ENCODE peak calls at places on chromosome 19, in six cellular contexts. One of them, this sample, is unnamed.

GRCh38 chr19:30792561-30793505 is 420.6 kb downstream of the ZNF536 start:
- DNase-seq in CD8-positive, alpha-beta memory T cell: no peak
- DNase-seq in endodermal cell: peak; percentile 19
- DNase-seq in aorta: no peak
- DNase-seq in cardiac muscle cell: no peak
- DNase-seq in Peyer's patch: no peak
- DNase-seq in this sample: no peak

GRCh38 chr19:4208385-4209094 is 20.8 kb upstream of the EBI3 start:
- DNase-seq in CD8-positive, alpha-beta memory T cell: no peak
- DNase-seq in endodermal cell: peak; percentile 78
- DNase-seq in aorta: no peak
- DNase-seq in cardiac muscle cell: peak; percentile 20
- DNase-seq in Peyer's patch: peak; percentile 54
- DNase-seq in this sample: peak; percentile 59

GRCh38 chr19:1270854-1271527 is 1.9 kb downstream of the CIRBP start:
- DNase-seq in CD8-positive, alpha-beta memory T cell: no peak
- DNase-seq in endodermal cell: no peak
- DNase-seq in aorta: no peak
- DNase-seq in cardiac muscle cell: no peak
- DNase-seq in Peyer's patch: no peak
- DNase-seq in this sample: no peak

GRCh38 chr19:38020331-38020730 is 113.3 kb downstream of the SIPA1L3 start:
- DNase-seq in CD8-positive, alpha-beta memory T cell: no peak
- DNase-seq in endodermal cell: no peak
- DNase-seq in aorta: no peak
- DNase-seq in cardiac muscle cell: no peak
- DNase-seq in Peyer's patch: no peak
- DNase-seq in this sample: no peak

GRCh38 chr19:7482584-7483439 is 6.0 kb downstream of the PEX11G start:
- DNase-seq in CD8-positive, alpha-beta memory T cell: no peak
- DNase-seq in endodermal cell: peak; percentile 97
- DNase-seq in aorta: no peak
- DNase-seq in cardiac muscle cell: peak; percentile 38
- DNase-seq in Peyer's patch: peak; percentile 68
- DNase-seq in this sample: peak; percentile 32

GRCh38 chr19:1019980-1020867 is 699 bp downstream of the TMEM259 start:
- DNase-seq in CD8-positive, alpha-beta memory T cell: no peak
- DNase-seq in endodermal cell: no peak
- DNase-seq in aorta: no peak
- DNase-seq in cardiac muscle cell: no peak
- DNase-seq in Peyer's patch: peak; percentile 65
- DNase-seq in this sample: no peak

GRCh38 chr19:53881482-53882390 is at the start of gene PRKCG:
- DNase-seq in CD8-positive, alpha-beta memory T cell: peak; percentile 69
- DNase-seq in endodermal cell: peak; percentile 85
- DNase-seq in aorta: peak; percentile 81
- DNase-seq in cardiac muscle cell: no peak
- DNase-seq in Peyer's patch: peak; percentile 70
- DNase-seq in this sample: peak; percentile 76

GRCh38 chr19:16324384-16325160 is at the start of gene KLF2:
- DNase-seq in CD8-positive, alpha-beta memory T cell: peak; percentile 93
- DNase-seq in endodermal cell: peak; percentile 89
- DNase-seq in aorta: peak; percentile 99
- DNase-seq in cardiac muscle cell: peak; percentile 96
- DNase-seq in Peyer's patch: peak; percentile 94
- DNase-seq in this sample: peak; percentile 94

GRCh38 chr19:459724-460511 is 915 bp downstream of the SHC2 start:
- DNase-seq in CD8-positive, alpha-beta memory T cell: no peak
- DNase-seq in endodermal cell: peak; percentile 90
- DNase-seq in aorta: peak; percentile 86
- DNase-seq in cardiac muscle cell: peak; percentile 30
- DNase-seq in Peyer's patch: peak; percentile 56
- DNase-seq in this sample: peak; percentile 75

GRCh38 chr19:53959176-53959757 is 3.5 kb upstream of the CACNG8 start:
- DNase-seq in CD8-positive, alpha-beta memory T cell: no peak
- DNase-seq in endodermal cell: peak; percentile 60
- DNase-seq in aorta: no peak
- DNase-seq in cardiac muscle cell: peak; percentile 25
- DNase-seq in Peyer's patch: no peak
- DNase-seq in this sample: no peak

GRCh38 chr19:35557539-35558399 is 5.7 kb downstream of the ATP4A start:
- DNase-seq in CD8-positive, alpha-beta memory T cell: peak; percentile 51
- DNase-seq in endodermal cell: peak; percentile 100
- DNase-seq in aorta: peak; percentile 84
- DNase-seq in cardiac muscle cell: peak; percentile 63
- DNase-seq in Peyer's patch: peak; percentile 61
- DNase-seq in this sample: peak; percentile 76

GRCh38 chr19:16605552-16605951 is 22.5 kb downstream of the MED26 start:
- DNase-seq in CD8-positive, alpha-beta memory T cell: no peak
- DNase-seq in endodermal cell: no peak
- DNase-seq in aorta: no peak
- DNase-seq in cardiac muscle cell: no peak
- DNase-seq in Peyer's patch: no peak
- DNase-seq in this sample: peak; percentile 84

GRCh38 chr19:35742121-35742724 is at the start of gene IGFLR1:
- DNase-seq in CD8-positive, alpha-beta memory T cell: peak; percentile 49
- DNase-seq in endodermal cell: no peak
- DNase-seq in aorta: no peak
- DNase-seq in cardiac muscle cell: no peak
- DNase-seq in Peyer's patch: peak; percentile 83
- DNase-seq in this sample: no peak

GRCh38 chr19:3027292-3027691 is 1.8 kb downstream of the TLE2 start:
- DNase-seq in CD8-positive, alpha-beta memory T cell: no peak
- DNase-seq in endodermal cell: no peak
- DNase-seq in aorta: no peak
- DNase-seq in cardiac muscle cell: no peak
- DNase-seq in Peyer's patch: no peak
- DNase-seq in this sample: no peak

GRCh38 chr19:3024509-3024869 is 4.6 kb downstream of the TLE2 start:
- DNase-seq in CD8-positive, alpha-beta memory T cell: no peak
- DNase-seq in endodermal cell: no peak
- DNase-seq in aorta: no peak
- DNase-seq in cardiac muscle cell: no peak
- DNase-seq in Peyer's patch: no peak
- DNase-seq in this sample: no peak

GRCh38 chr19:3026768-3027167 is 2.3 kb downstream of the TLE2 start:
- DNase-seq in CD8-positive, alpha-beta memory T cell: no peak
- DNase-seq in endodermal cell: no peak
- DNase-seq in aorta: no peak
- DNase-seq in cardiac muscle cell: no peak
- DNase-seq in Peyer's patch: no peak
- DNase-seq in this sample: no peak

GRCh38 chr19:3025516-3025890 is 3.6 kb downstream of the TLE2 start:
- DNase-seq in CD8-positive, alpha-beta memory T cell: no peak
- DNase-seq in endodermal cell: no peak
- DNase-seq in aorta: no peak
- DNase-seq in cardiac muscle cell: no peak
- DNase-seq in Peyer's patch: no peak
- DNase-seq in this sample: no peak

GRCh38 chr19:3024870-3025515 is 4.1 kb downstream of the TLE2 start:
- DNase-seq in CD8-positive, alpha-beta memory T cell: no peak
- DNase-seq in endodermal cell: peak; percentile 83
- DNase-seq in aorta: no peak
- DNase-seq in cardiac muscle cell: no peak
- DNase-seq in Peyer's patch: no peak
- DNase-seq in this sample: no peak
- H3K4me3 ChIP-seq in CD8-positive, alpha-beta memory T cell: no peak overlapping the region
- H3K4me3 ChIP-seq in endodermal cell: peak overlapping the region; percentile 76
- H3K4me3 ChIP-seq in aorta: no peak overlapping the region
- H3K4me3 ChIP-seq in cardiac muscle cell: no peak overlapping the region
- H3K4me3 ChIP-seq in Peyer's patch: no peak overlapping the region
- H3K4me3 ChIP-seq in this sample: no peak overlapping the region

GRCh38 chr19:40217921-40218890 is at the start of gene TTC9B:
- DNase-seq in CD8-positive, alpha-beta memory T cell: peak; percentile 24
- DNase-seq in endodermal cell: peak; percentile 89
- DNase-seq in aorta: no peak
- DNase-seq in cardiac muscle cell: no peak
- DNase-seq in Peyer's patch: no peak
- DNase-seq in this sample: no peak

GRCh38 chr19:40220674-40221073 is 2.5 kb upstream of the TTC9B start:
- DNase-seq in CD8-positive, alpha-beta memory T cell: no peak
- DNase-seq in endodermal cell: no peak
- DNase-seq in aorta: no peak
- DNase-seq in cardiac muscle cell: no peak
- DNase-seq in Peyer's patch: no peak
- DNase-seq in this sample: no peak

GRCh38 chr19:40221858-40222619 is 3.9 kb upstream of the TTC9B start:
- DNase-seq in CD8-positive, alpha-beta memory T cell: peak; percentile 68
- DNase-seq in endodermal cell: peak; percentile 94
- DNase-seq in aorta: peak; percentile 89
- DNase-seq in cardiac muscle cell: peak; percentile 93
- DNase-seq in Peyer's patch: peak; percentile 90
- DNase-seq in this sample: peak; percentile 98

GRCh38 chr19:40217027-40217810 is 965 bp downstream of the TTC9B start:
- DNase-seq in CD8-positive, alpha-beta memory T cell: no peak
- DNase-seq in endodermal cell: peak; percentile 92
- DNase-seq in aorta: no peak
- DNase-seq in cardiac muscle cell: no peak
- DNase-seq in Peyer's patch: peak; percentile 79
- DNase-seq in this sample: no peak

GRCh38 chr19:40219721-40220276 is 1.6 kb upstream of the TTC9B start:
- DNase-seq in CD8-positive, alpha-beta memory T cell: no peak
- DNase-seq in endodermal cell: no peak
- DNase-seq in aorta: no peak
- DNase-seq in cardiac muscle cell: peak; percentile 69
- DNase-seq in Peyer's patch: peak; percentile 67
- DNase-seq in this sample: peak; percentile 57
- H3K27me3 ChIP-seq in CD8-positive, alpha-beta memory T cell: peaks cover 36% of the 10 kb centered on the region
- H3K27me3 ChIP-seq in endodermal cell: peaks cover 52% of the 10 kb centered on the region
- H3K27me3 ChIP-seq in aorta: no peaks in the 10 kb centered on the region
- H3K27me3 ChIP-seq in cardiac muscle cell: peaks cover 73% of the 10 kb centered on the region
- H3K27me3 ChIP-seq in Peyer's patch: peaks cover 18% of the 10 kb centered on the region
- H3K27me3 ChIP-seq in this sample: peaks cover 3% of the 10 kb centered on the region

GRCh38 chr19:48468806-48469055 is 438 bp upstream of the CYTH2 start:
- DNase-seq in CD8-positive, alpha-beta memory T cell: no peak
- DNase-seq in endodermal cell: no peak
- DNase-seq in aorta: no peak
- DNase-seq in cardiac muscle cell: no peak
- DNase-seq in Peyer's patch: peak; percentile 100
- DNase-seq in this sample: peak; percentile 99
- H3K4me3 ChIP-seq in CD8-positive, alpha-beta memory T cell: peak overlapping the region; percentile 42
- H3K4me3 ChIP-seq in endodermal cell: peak overlapping the region; percentile 75
- H3K4me3 ChIP-seq in aorta: no peak overlapping the region
- H3K4me3 ChIP-seq in cardiac muscle cell: peak overlapping the region; percentile 11
- H3K4me3 ChIP-seq in Peyer's patch: peak overlapping the region; percentile 35
- H3K4me3 ChIP-seq in this sample: peak overlapping the region; percentile 55

GRCh38 chr19:12749938-12750521 is 1.6 kb upstream of the BEST2 start:
- DNase-seq in CD8-positive, alpha-beta memory T cell: no peak
- DNase-seq in endodermal cell: no peak
- DNase-seq in aorta: no peak
- DNase-seq in cardiac muscle cell: peak; percentile 40
- DNase-seq in Peyer's patch: peak; percentile 69
- DNase-seq in this sample: peak; percentile 71
- H3K27me3 ChIP-seq in CD8-positive, alpha-beta memory T cell: no peaks in the 10 kb centered on the region
- H3K27me3 ChIP-seq in endodermal cell: peaks cover 43% of the 10 kb centered on the region
- H3K27me3 ChIP-seq in aorta: no peaks in the 10 kb centered on the region
- H3K27me3 ChIP-seq in cardiac muscle cell: peaks cover 52% of the 10 kb centered on the region
- H3K27me3 ChIP-seq in Peyer's patch: no peaks in the 10 kb centered on the region
- H3K27me3 ChIP-seq in this sample: peaks cover 20% of the 10 kb centered on the region

DNA sequence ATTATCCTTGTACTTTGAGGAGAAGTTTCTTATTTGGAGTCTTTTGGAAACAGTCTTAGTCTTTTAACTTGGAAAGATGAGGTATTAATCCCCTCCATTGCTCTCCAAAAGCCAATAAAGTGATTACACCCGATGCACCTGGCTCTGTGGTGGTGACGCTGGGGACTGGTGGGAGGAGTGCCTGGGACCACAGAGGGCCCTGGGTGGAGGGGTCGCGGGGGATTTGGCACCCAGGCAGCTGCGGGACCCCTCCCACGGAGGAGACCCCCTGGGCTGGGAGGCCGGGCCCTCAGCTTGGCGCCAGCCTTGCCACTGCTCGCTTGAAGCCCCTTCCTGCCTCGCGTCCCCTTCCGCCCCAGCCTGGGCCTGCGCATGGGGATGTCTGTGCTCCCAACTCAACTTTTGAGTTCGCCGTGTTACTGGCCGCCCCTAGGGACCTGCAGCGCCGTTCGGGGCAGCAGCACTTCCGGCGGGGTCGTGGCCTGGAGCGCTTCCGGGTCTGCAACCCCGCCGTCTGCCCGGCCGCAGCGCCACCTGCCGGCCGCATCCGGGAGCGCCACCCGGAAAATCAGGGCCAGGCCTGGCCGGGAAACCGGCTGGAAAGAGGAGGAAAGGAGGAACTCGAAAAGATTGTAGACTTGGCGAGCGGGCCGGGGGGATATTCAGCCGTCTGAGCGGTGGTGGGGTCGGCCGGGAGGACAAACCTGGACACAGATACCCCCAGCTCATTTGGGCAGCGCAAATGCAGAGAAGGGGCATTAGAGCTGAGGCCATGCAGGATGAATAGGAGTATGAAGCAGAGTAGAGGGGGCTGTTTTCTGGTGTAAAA is 8.4 kb downstream of the PEAK3 start:
- DNase-seq in CD8-positive, alpha-beta memory T cell: peak; percentile 79
- DNase-seq in endodermal cell: peak; percentile 97
- DNase-seq in aorta: peak; percentile 93
- DNase-seq in cardiac muscle cell: peak; percentile 86
- DNase-seq in Peyer's patch: peak; percentile 92
- DNase-seq in this sample: peak; percentile 82
- H3K4me3 ChIP-seq in CD8-positive, alpha-beta memory T cell: peak overlapping the region; percentile 51
- H3K4me3 ChIP-seq in endodermal cell: peak overlapping the region; percentile 64
- H3K4me3 ChIP-seq in aorta: no peak overlapping the region
- H3K4me3 ChIP-seq in cardiac muscle cell: peak overlapping the region; percentile 18
- H3K4me3 ChIP-seq in Peyer's patch: peak overlapping the region; percentile 93
- H3K4me3 ChIP-seq in this sample: no peak overlapping the region

GRCh38 chr19:5220361-5220760 is 120.3 kb downstream of the PTPRS start:
- DNase-seq in CD8-positive, alpha-beta memory T cell: no peak
- DNase-seq in endodermal cell: no peak
- DNase-seq in aorta: no peak
- DNase-seq in cardiac muscle cell: no peak
- DNase-seq in Peyer's patch: no peak
- DNase-seq in this sample: no peak

GRCh38 chr19:5220866-5221265 is 119.7 kb downstream of the PTPRS start:
- DNase-seq in CD8-positive, alpha-beta memory T cell: no peak
- DNase-seq in endodermal cell: no peak
- DNase-seq in aorta: no peak
- DNase-seq in cardiac muscle cell: no peak
- DNase-seq in Peyer's patch: no peak
- DNase-seq in this sample: no peak

GRCh38 chr19:5224480-5224879 is 116.1 kb downstream of the PTPRS start:
- DNase-seq in CD8-positive, alpha-beta memory T cell: no peak
- DNase-seq in endodermal cell: no peak
- DNase-seq in aorta: no peak
- DNase-seq in cardiac muscle cell: no peak
- DNase-seq in Peyer's patch: no peak
- DNase-seq in this sample: no peak

GRCh38 chr19:5222178-5222577 is 118.4 kb downstream of the PTPRS start:
- DNase-seq in CD8-positive, alpha-beta memory T cell: no peak
- DNase-seq in endodermal cell: no peak
- DNase-seq in aorta: no peak
- DNase-seq in cardiac muscle cell: no peak
- DNase-seq in Peyer's patch: no peak
- DNase-seq in this sample: no peak

GRCh38 chr19:5222821-5223321 is 117.7 kb downstream of the PTPRS start:
- DNase-seq in CD8-positive, alpha-beta memory T cell: no peak
- DNase-seq in endodermal cell: no peak
- DNase-seq in aorta: no peak
- DNase-seq in cardiac muscle cell: no peak
- DNase-seq in Peyer's patch: no peak
- DNase-seq in this sample: no peak
- H3K27me3 ChIP-seq in CD8-positive, alpha-beta memory T cell: no peaks in the 10 kb centered on the region
- H3K27me3 ChIP-seq in endodermal cell: no peaks in the 10 kb centered on the region
- H3K27me3 ChIP-seq in aorta: no peaks in the 10 kb centered on the region
- H3K27me3 ChIP-seq in cardiac muscle cell: no peaks in the 10 kb centered on the region
- H3K27me3 ChIP-seq in Peyer's patch: no peaks in the 10 kb centered on the region
- H3K27me3 ChIP-seq in this sample: no peaks in the 10 kb centered on the region